ENCODE peak calls at places on chromosomes 5 and 9, in nine cellular contexts. One of them, this sample, is unnamed.

GRCh38 chr5:173941758-173942401 is 47.1 kb upstream of the C5orf47 start:
- DNase-seq in heart right ventricle: no peak
- DNase-seq in NCI-H2081: no peak
- DNase-seq in ACHN: no peak
- DNase-seq in caudate nucleus: no peak
- DNase-seq in GM23248: no peak
- DNase-seq in CD4-positive, alpha-beta T cell: no peak
- DNase-seq in stimulated activated CD8-positive, alpha-beta memory T cell treated with anti-CD3 and anti-CD28 coated beads, Interleukin-2, amount 100 ng/mL, for 48 hours: no peak
- DNase-seq in iris pigment epithelial cell: no peak
- DNase-seq in this sample: no peak

GRCh38 chr5:157372472-157372822 is 87.6 kb upstream of the NIPAL4 start:
- DNase-seq in heart right ventricle: no peak
- DNase-seq in NCI-H2081: no peak
- DNase-seq in ACHN: no peak
- DNase-seq in caudate nucleus: no peak
- DNase-seq in GM23248: no peak
- DNase-seq in CD4-positive, alpha-beta T cell: no peak
- DNase-seq in stimulated activated CD8-positive, alpha-beta memory T cell treated with anti-CD3 and anti-CD28 coated beads, Interleukin-2, amount 100 ng/mL, for 48 hours: no peak
- DNase-seq in iris pigment epithelial cell: no peak
- DNase-seq in this sample: no peak

GRCh38 chr9:96782241-96782640 is 4.4 kb upstream of the ZNF510 start:
- DNase-seq in heart right ventricle: no peak
- DNase-seq in NCI-H2081: no peak
- DNase-seq in ACHN: no peak
- DNase-seq in caudate nucleus: no peak
- DNase-seq in GM23248: no peak
- DNase-seq in CD4-positive, alpha-beta T cell: no peak
- DNase-seq in stimulated activated CD8-positive, alpha-beta memory T cell treated with anti-CD3 and anti-CD28 coated beads, Interleukin-2, amount 100 ng/mL, for 48 hours: no peak
- DNase-seq in iris pigment epithelial cell: no peak
- DNase-seq in this sample: no peak

GRCh38 chr9:116045083-116045482 is 108.5 kb upstream of the PAPPA start:
- DNase-seq in heart right ventricle: no peak
- DNase-seq in NCI-H2081: no peak
- DNase-seq in ACHN: no peak
- DNase-seq in caudate nucleus: no peak
- DNase-seq in GM23248: no peak
- DNase-seq in CD4-positive, alpha-beta T cell: no peak
- DNase-seq in stimulated activated CD8-positive, alpha-beta memory T cell treated with anti-CD3 and anti-CD28 coated beads, Interleukin-2, amount 100 ng/mL, for 48 hours: no peak
- DNase-seq in iris pigment epithelial cell: no peak
- DNase-seq in this sample: no peak

GRCh38 chr9:85600675-85601263 is 141.0 kb downstream of the AGTPBP1 start:
- DNase-seq in heart right ventricle: no peak
- DNase-seq in NCI-H2081: no peak
- DNase-seq in ACHN: no peak
- DNase-seq in caudate nucleus: no peak
- DNase-seq in GM23248: no peak
- DNase-seq in CD4-positive, alpha-beta T cell: no peak
- DNase-seq in stimulated activated CD8-positive, alpha-beta memory T cell treated with anti-CD3 and anti-CD28 coated beads, Interleukin-2, amount 100 ng/mL, for 48 hours: no peak
- DNase-seq in iris pigment epithelial cell: no peak
- DNase-seq in this sample: no peak

GRCh38 chr9:219670-220365 is 5.2 kb downstream of the DOCK8 start:
- DNase-seq in heart right ventricle: peak
- DNase-seq in NCI-H2081: no peak
- DNase-seq in ACHN: no peak
- DNase-seq in caudate nucleus: no peak
- DNase-seq in GM23248: no peak
- DNase-seq in CD4-positive, alpha-beta T cell: no peak
- DNase-seq in stimulated activated CD8-positive, alpha-beta memory T cell treated with anti-CD3 and anti-CD28 coated beads, Interleukin-2, amount 100 ng/mL, for 48 hours: no peak
- DNase-seq in iris pigment epithelial cell: no peak
- DNase-seq in this sample: no peak

GRCh38 chr9:78778843-78779486 is 482.0 kb downstream of the PSAT1 start:
- DNase-seq in heart right ventricle: no peak
- DNase-seq in NCI-H2081: no peak
- DNase-seq in ACHN: peak
- DNase-seq in caudate nucleus: no peak
- DNase-seq in GM23248: no peak
- DNase-seq in CD4-positive, alpha-beta T cell: no peak
- DNase-seq in stimulated activated CD8-positive, alpha-beta memory T cell treated with anti-CD3 and anti-CD28 coated beads, Interleukin-2, amount 100 ng/mL, for 48 hours: no peak
- DNase-seq in iris pigment epithelial cell: no peak
- DNase-seq in this sample: peak

GRCh38 chr5:43017438-43017820 is 22.7 kb downstream of the ANXA2R start:
- DNase-seq in heart right ventricle: no peak
- DNase-seq in NCI-H2081: peak
- DNase-seq in ACHN: no peak
- DNase-seq in caudate nucleus: no peak
- DNase-seq in GM23248: peak
- DNase-seq in CD4-positive, alpha-beta T cell: peak
- DNase-seq in stimulated activated CD8-positive, alpha-beta memory T cell treated with anti-CD3 and anti-CD28 coated beads, Interleukin-2, amount 100 ng/mL, for 48 hours: no peak
- DNase-seq in iris pigment epithelial cell: peak
- DNase-seq in this sample: no peak

GRCh38 chr5:146751054-146751453 is 127.5 kb downstream of the PPP2R2B start:
- DNase-seq in heart right ventricle: no peak
- DNase-seq in NCI-H2081: no peak
- DNase-seq in ACHN: no peak
- DNase-seq in caudate nucleus: no peak
- DNase-seq in GM23248: no peak
- DNase-seq in CD4-positive, alpha-beta T cell: no peak
- DNase-seq in stimulated activated CD8-positive, alpha-beta memory T cell treated with anti-CD3 and anti-CD28 coated beads, Interleukin-2, amount 100 ng/mL, for 48 hours: no peak
- DNase-seq in iris pigment epithelial cell: peak
- DNase-seq in this sample: no peak

GRCh38 chr5:55621218-55621617 is 86.5 kb upstream of the PLPP1 start:
- DNase-seq in heart right ventricle: no peak
- DNase-seq in NCI-H2081: no peak
- DNase-seq in ACHN: no peak
- DNase-seq in caudate nucleus: no peak
- DNase-seq in GM23248: no peak
- DNase-seq in CD4-positive, alpha-beta T cell: no peak
- DNase-seq in stimulated activated CD8-positive, alpha-beta memory T cell treated with anti-CD3 and anti-CD28 coated beads, Interleukin-2, amount 100 ng/mL, for 48 hours: no peak
- DNase-seq in iris pigment epithelial cell: peak
- DNase-seq in this sample: no peak

GRCh38 chr5:155850411-155850810 is 476.6 kb upstream of the SGCD start:
- DNase-seq in heart right ventricle: no peak
- DNase-seq in NCI-H2081: peak
- DNase-seq in ACHN: no peak
- DNase-seq in caudate nucleus: no peak
- DNase-seq in GM23248: no peak
- DNase-seq in CD4-positive, alpha-beta T cell: no peak
- DNase-seq in stimulated activated CD8-positive, alpha-beta memory T cell treated with anti-CD3 and anti-CD28 coated beads, Interleukin-2, amount 100 ng/mL, for 48 hours: no peak
- DNase-seq in iris pigment epithelial cell: no peak
- DNase-seq in this sample: no peak

GRCh38 chr5:137563646-137564474 is 64.7 kb upstream of the SPOCK1 start:
- DNase-seq in heart right ventricle: peak
- DNase-seq in NCI-H2081: peak
- DNase-seq in ACHN: no peak
- DNase-seq in caudate nucleus: no peak
- DNase-seq in GM23248: peak
- DNase-seq in CD4-positive, alpha-beta T cell: no peak
- DNase-seq in stimulated activated CD8-positive, alpha-beta memory T cell treated with anti-CD3 and anti-CD28 coated beads, Interleukin-2, amount 100 ng/mL, for 48 hours: no peak
- DNase-seq in iris pigment epithelial cell: peak
- DNase-seq in this sample: peak

GRCh38 chr9:115349542-115349941 is 231.6 kb upstream of the TNC start:
- DNase-seq in heart right ventricle: no peak
- DNase-seq in NCI-H2081: no peak
- DNase-seq in ACHN: no peak
- DNase-seq in caudate nucleus: no peak
- DNase-seq in GM23248: peak
- DNase-seq in CD4-positive, alpha-beta T cell: no peak
- DNase-seq in stimulated activated CD8-positive, alpha-beta memory T cell treated with anti-CD3 and anti-CD28 coated beads, Interleukin-2, amount 100 ng/mL, for 48 hours: no peak
- DNase-seq in iris pigment epithelial cell: peak
- DNase-seq in this sample: peak

GRCh38 chr5:93305984-93306383 is 275.0 kb downstream of the NR2F1-AS1 start:
- DNase-seq in heart right ventricle: no peak
- DNase-seq in NCI-H2081: no peak
- DNase-seq in ACHN: no peak
- DNase-seq in caudate nucleus: no peak
- DNase-seq in GM23248: no peak
- DNase-seq in CD4-positive, alpha-beta T cell: no peak
- DNase-seq in stimulated activated CD8-positive, alpha-beta memory T cell treated with anti-CD3 and anti-CD28 coated beads, Interleukin-2, amount 100 ng/mL, for 48 hours: no peak
- DNase-seq in iris pigment epithelial cell: no peak
- DNase-seq in this sample: no peak

GRCh38 chr9:131837316-131837715 is 97.4 kb upstream of the RAPGEF1 start:
- DNase-seq in heart right ventricle: peak
- DNase-seq in NCI-H2081: peak
- DNase-seq in ACHN: peak
- DNase-seq in caudate nucleus: no peak
- DNase-seq in GM23248: peak
- DNase-seq in CD4-positive, alpha-beta T cell: no peak
- DNase-seq in stimulated activated CD8-positive, alpha-beta memory T cell treated with anti-CD3 and anti-CD28 coated beads, Interleukin-2, amount 100 ng/mL, for 48 hours: no peak
- DNase-seq in iris pigment epithelial cell: no peak
- DNase-seq in this sample: no peak

GRCh38 chr5:36152324-36153298 is 700 bp downstream of the SKP2 start:
- DNase-seq in heart right ventricle: no peak
- DNase-seq in NCI-H2081: peak
- DNase-seq in ACHN: peak
- DNase-seq in caudate nucleus: no peak
- DNase-seq in GM23248: peak
- DNase-seq in CD4-positive, alpha-beta T cell: no peak
- DNase-seq in stimulated activated CD8-positive, alpha-beta memory T cell treated with anti-CD3 and anti-CD28 coated beads, Interleukin-2, amount 100 ng/mL, for 48 hours: no peak
- DNase-seq in iris pigment epithelial cell: peak
- DNase-seq in this sample: peak

This sample was measured in fibroblast of the aortic adventitia.